ENCODE peak calls at places on chromosome 1, in ten cellular contexts. F is tibial artery, J is left ventricle myocardium inferior, Z is H9, A is right atrium auricular region, B is heart left ventricle, W is fibroblast of lung, M is lower lobe of right lung, Y is adrenal gland, O is PC-9. S is an unnamed sample. For H3K4me1, the result is how much of the 10 kb centered on the place peaks cover.

GRCh38 chr1:180196436-180197003 is 33.5 kb upstream of the LHX4 start:
- DNase-seq in Z (no peak), Y (no peak), J (no peak), W (no peak), F (no peak), M (no peak), B (no peak), O (no peak), A (no peak), S (no peak)

GRCh38 chr1:91889717-91890459 is 3.9 kb upstream of the TGFBR3 start:
- DNase-seq in J (no peak), F (no peak), B (no peak), Y (no peak), M (no peak), A (no peak), W (peak), O (peak), Z (no peak), S (no peak)

GRCh38 chr1:167463856-167464565 is 54.3 kb downstream of the CD247 start:
- DNase-seq in M (no peak), J (no peak), Z (no peak), A (no peak), O (no peak), B (no peak), W (no peak), Y (no peak), F (no peak), S (no peak)

GRCh38 chr1:53783056-53783455 is 44.1 kb upstream of the GLIS1 start:
- DNase-seq in A (no peak), J (no peak), Y (no peak), Z (no peak), O (no peak), W (no peak), F (no peak), M (no peak), B (no peak), S (no peak)

GRCh38 chr1:48667782-48668181 is 108.9 kb downstream of the BEND5 start:
- DNase-seq in O (no peak), B (no peak), M (no peak), F (no peak), J (no peak), Z (no peak), W (no peak), A (no peak), Y (no peak), S (no peak)

GRCh38 chr1:151060241-151061011 is at the start of gene MLLT11:
- DNase-seq in M (no peak), O (no peak), F (no peak), A (peak), Z (peak), W (peak), B (peak), Y (peak), J (peak), S (no peak)

GRCh38 chr1:154353460-154353904 is 28.2 kb downstream of the ATP8B2 start:
- DNase-seq in W (peak), B (no peak), Y (peak), A (peak), J (no peak), F (no peak), M (no peak), Z (no peak), O (peak), S (no peak)

GRCh38 chr1:115123116-115123515 is 33.8 kb upstream of the TSPAN2 start:
- DNase-seq in F (no peak), B (no peak), W (no peak), A (no peak), Y (no peak), M (no peak), J (no peak), O (no peak), Z (no peak), S (peak)

GRCh38 chr1:34970829-34971228 is 14.3 kb downstream of the TMEM35B start:
- DNase-seq in Y (no peak), B (no peak), W (no peak), O (peak), J (no peak), Z (peak), A (no peak), M (no peak), F (no peak), S (no peak)

GRCh38 chr1:90402893-90403849 is 313.9 kb downstream of the BARHL2 start:
- DNase-seq in M (no peak), J (no peak), B (no peak), F (no peak), O (peak), Z (peak), Y (no peak), W (peak), A (no peak), S (no peak)

GRCh38 chr1:9676815-9677393 is 25.4 kb downstream of the PIK3CD start:
- DNase-seq in Y (no peak), W (no peak), F (no peak), J (no peak), A (no peak), Z (no peak), O (no peak), M (no peak), B (no peak), S (no peak)
- H3K27ac ChIP-seq in Y (no peak), W (no peak), F (no peak), J (no peak), A (no peak), Z (no peak), O (no peak), M (no peak), B (no peak), S (no peak)

GRCh38 chr1:162357681-162358266 is 18.9 kb downstream of the SPATA46 start:
- DNase-seq in O (no peak), W (peak), A (no peak), M (no peak), Y (no peak), F (no peak), Z (peak), B (no peak), J (no peak), S (no peak)
- TF ChIP-seq CTCF in O (peak), W (peak), A (peak), M (peak), Y (no peak), F (no peak), Z (peak), B (peak), J (peak), S (peak)

GRCh38 chr1:109075531-109076490 is at the start of gene TAF13:
- DNase-seq in Z (peak), F (peak), Y (peak), B (peak), A (peak), J (peak), M (peak), W (peak), O (peak), S (no peak)
- H3K4me1 ChIP-seq in Z (under half), F (under half), Y (under half), B (under half), A (under half), J (under half), M (under half), W (under half), O (under half), S (under half)

GRCh38 chr1:45503462-45504360 is 3.6 kb downstream of the MMACHC start:
- DNase-seq in O (no peak), B (no peak), J (no peak), Y (peak), Z (no peak), W (no peak), M (no peak), F (no peak), A (no peak), S (no peak)
- H3K27ac ChIP-seq in O (no peak), B (no peak), J (no peak), Y (no peak), Z (no peak), W (no peak), M (no peak), F (no peak), A (no peak), S (no peak)

DNA sequence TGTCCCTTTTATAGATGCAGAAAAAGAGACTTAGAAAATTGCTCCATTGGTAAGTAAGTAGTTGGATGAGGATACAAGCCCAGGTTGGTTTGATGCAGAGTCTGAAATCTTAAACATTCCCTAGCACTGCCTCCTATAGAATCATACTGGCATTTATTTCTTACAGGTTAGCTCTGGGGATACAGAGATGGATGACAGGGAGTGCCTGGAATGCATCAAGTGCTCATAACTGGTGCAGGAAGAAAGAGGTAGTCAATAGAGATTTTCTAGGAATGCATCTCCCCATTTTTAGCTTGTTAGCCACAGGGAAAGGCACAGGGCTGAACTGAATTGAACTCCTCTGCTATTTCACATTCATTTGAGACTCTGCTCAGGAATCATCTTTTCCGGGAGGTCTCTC is 269.0 kb upstream of the USP24 start:
- DNase-seq in Z (no peak), W (no peak), J (no peak), Y (no peak), B (no peak), A (no peak), F (no peak), O (no peak), M (no peak), S (no peak)
- TF ChIP-seq CTCF in Z (no peak), W (no peak), J (no peak), Y (no peak), B (no peak), A (no peak), F (no peak), O (no peak), M (no peak), S (no peak)

GRCh38 chr1:223034270-223034798 is 108.7 kb downstream of the TLR5 start:
- DNase-seq in O (no peak), Z (no peak), A (no peak), B (no peak), Y (no peak), F (no peak), M (no peak), W (no peak), J (no peak), S (no peak)

GRCh38 chr1:223030871-223031270 is 112.2 kb downstream of the TLR5 start:
- DNase-seq in A (no peak), J (no peak), W (no peak), M (no peak), Y (no peak), F (no peak), Z (no peak), O (no peak), B (no peak), S (no peak)

GRCh38 chr1:223031690-223032601 is 111.1 kb downstream of the TLR5 start:
- DNase-seq in O (no peak), W (peak), F (peak), J (peak), Y (peak), M (no peak), B (peak), Z (peak), A (peak), S (peak)

GRCh38 chr1:223035724-223036478 is 107.1 kb downstream of the TLR5 start:
- DNase-seq in Y (peak), B (no peak), J (no peak), W (no peak), F (no peak), M (no peak), O (no peak), A (no peak), Z (no peak), S (no peak)

GRCh38 chr1:223033658-223034057 is 109.4 kb downstream of the TLR5 start:
- DNase-seq in Y (peak), M (no peak), Z (no peak), J (no peak), B (no peak), F (no peak), O (peak), A (no peak), W (no peak), S (no peak)
- H3K4me1 ChIP-seq in Y (under half), M (under half), Z (under half), J (under half), B (under half), F (under half), O (under half), A (under half), W (under half), S (under half)

GRCh38 chr1:117819301-117819700 is 110.1 kb downstream of the GDAP2 start:
- DNase-seq in A (no peak), O (no peak), Y (no peak), M (no peak), Z (no peak), J (no peak), B (no peak), F (no peak), W (no peak), S (no peak)

GRCh38 chr1:117820096-117820495 is 109.3 kb downstream of the GDAP2 start:
- DNase-seq in W (no peak), A (no peak), J (no peak), Z (no peak), B (no peak), M (no peak), Y (no peak), O (no peak), F (no peak), S (no peak)

GRCh38 chr1:117820694-117821381 is 108.6 kb downstream of the GDAP2 start:
- DNase-seq in Z (no peak), W (peak), F (no peak), Y (no peak), M (no peak), A (no peak), J (no peak), O (no peak), B (no peak), S (no peak)

GRCh38 chr1:117821382-117821755 is 108.1 kb downstream of the GDAP2 start:
- DNase-seq in F (no peak), W (peak), M (no peak), O (no peak), B (no peak), Y (no peak), J (no peak), A (no peak), Z (no peak), S (no peak)

DNA sequence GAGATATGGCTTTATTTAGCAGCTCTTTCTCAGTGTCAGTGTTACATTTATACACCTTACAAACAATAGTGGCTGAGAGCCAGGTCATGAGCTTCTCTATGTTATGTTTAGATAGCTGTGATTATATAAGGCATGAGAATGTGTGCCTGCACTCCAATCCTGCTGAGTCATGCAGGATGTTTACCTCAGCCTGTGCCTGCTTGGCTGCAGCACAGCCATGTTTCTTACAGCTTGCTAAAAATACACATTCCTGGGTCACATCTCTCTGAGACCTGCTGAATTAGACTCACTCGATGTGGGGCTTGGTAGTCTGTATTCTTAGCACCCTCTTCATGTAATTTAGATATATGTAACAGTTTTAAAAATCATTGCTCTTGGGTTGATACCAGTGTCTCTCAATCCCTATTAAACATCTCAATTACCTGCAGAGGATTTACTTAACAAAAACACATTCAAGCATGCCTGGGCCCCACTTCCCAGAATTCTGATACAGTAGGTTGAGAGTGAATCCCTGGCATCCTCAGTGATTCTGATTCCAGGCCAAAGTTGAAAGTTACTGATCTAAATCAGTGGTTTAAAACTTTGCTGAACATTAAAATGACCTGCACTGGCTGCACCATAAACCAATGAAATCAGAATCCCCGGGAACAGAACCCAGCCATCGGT is 107.5 kb downstream of the GDAP2 start:
- DNase-seq in O (peak), Z (no peak), J (no peak), W (peak), F (no peak), B (peak), A (no peak), Y (no peak), M (no peak), S (no peak)
- H3K27ac ChIP-seq in O (peak), Z (no peak), J (peak), W (peak), F (peak), B (peak), A (peak), Y (no peak), M (peak), S (peak)

DNA sequence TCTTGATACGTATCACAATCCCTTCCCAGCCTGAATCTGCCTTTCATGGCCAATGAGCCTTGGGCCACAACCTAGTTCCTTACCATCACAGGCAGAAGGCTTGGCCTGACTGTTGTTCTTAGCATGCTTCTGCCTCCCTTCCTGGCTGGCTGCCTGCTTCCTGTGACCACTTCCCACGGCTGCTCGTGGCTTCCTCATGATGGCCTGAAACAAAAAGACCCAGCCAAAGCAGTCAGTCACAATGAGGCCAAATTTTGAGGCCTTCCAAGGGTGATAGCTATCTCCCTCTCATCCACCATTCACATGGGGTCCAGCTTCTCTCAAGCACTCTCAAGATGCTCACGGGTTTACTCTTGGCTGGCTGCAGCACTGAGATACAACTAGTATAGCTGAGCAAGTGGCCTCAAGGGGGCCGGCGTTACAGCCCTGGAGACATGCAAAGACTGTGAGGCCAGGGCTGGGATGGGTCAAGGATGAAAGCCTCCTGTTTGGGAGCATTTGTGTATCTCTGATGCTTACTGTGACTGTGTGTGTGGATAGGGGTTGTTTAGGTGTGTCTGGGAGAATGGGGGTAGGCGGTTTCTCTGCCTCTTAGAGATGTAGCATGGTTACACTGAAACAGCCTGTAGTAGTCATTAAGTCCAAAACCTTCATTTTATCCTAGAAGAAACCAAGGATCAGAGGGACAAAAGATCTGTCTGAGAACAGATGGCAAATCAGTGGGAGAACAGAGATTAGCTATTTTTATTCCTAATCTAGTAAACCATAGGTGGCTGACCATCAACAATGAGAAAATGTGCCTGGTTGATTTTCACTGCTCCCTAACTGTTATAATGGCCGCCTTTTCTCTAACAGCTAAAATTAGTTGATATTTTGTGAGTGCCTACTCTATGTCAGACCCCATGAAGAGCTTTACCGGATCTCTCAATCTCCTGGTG is 5.4 kb upstream of the TOE1 start:
- DNase-seq in B (peak), M (no peak), O (no peak), A (no peak), F (peak), W (no peak), Y (peak), J (peak), Z (peak), S (no peak)
- TF ChIP-seq CTCF in B (no peak), M (no peak), O (no peak), A (no peak), F (no peak), W (no peak), Y (no peak), J (no peak), Z (peak), S (no peak)

GRCh38 chr1:9397047-9397446 is 104.4 kb downstream of the SPSB1 start:
- DNase-seq in Y (no peak), J (no peak), O (no peak), Z (no peak), B (no peak), A (no peak), F (no peak), W (no peak), M (no peak), S (no peak)
- H3K4me1 ChIP-seq in Y (under half), J (under half), O (under half), Z (under half), B (under half), A (under half), F (half or more), W (under half), M (under half), S (under half)